ENCODE peak calls at places on chromosomes 16 and 17, in eight cellular contexts. C is A549, X is breast epithelium, A is lower leg skin, B is body of pancreas, I is transverse colon, Y is GM12892, T is stomach. O is an unnamed sample.
A peak's percentile ranks its signal among the peaks of the same experiment; 100 is the strongest.

GRCh38 chr16:73053379-73054130 is 5.6 kb upstream of the ZFHX3 start:
- DNase-seq in C (peak; percentile 94), X (no peak), A (no peak), B (no peak), I (no peak), Y (no peak), T (no peak), O (no peak)

GRCh38 chr16:75081179-75081859 is 35.3 kb downstream of the LDHD start:
- DNase-seq in C (no peak), X (no peak), A (no peak), B (no peak), I (no peak), Y (no peak), T (no peak), O (no peak)

GRCh38 chr17:79890706-79891105 is 51.5 kb upstream of the CBX4 start:
- DNase-seq in C (no peak), X (no peak), A (no peak), B (peak; percentile 28), I (no peak), Y (no peak), T (peak; percentile 43), O (no peak)

GRCh38 chr17:75875182-75875939 is 3.0 kb downstream of the TRIM47 start:
- DNase-seq in C (no peak), X (no peak), A (no peak), B (peak; percentile 55), I (peak; percentile 59), Y (no peak), T (peak; percentile 60), O (no peak)

GRCh38 chr16:82580293-82580900 is 46.4 kb upstream of the CDH13 start:
- DNase-seq in C (peak; percentile 10), X (no peak), A (no peak), B (peak; percentile 19), I (no peak), Y (no peak), T (peak; percentile 35), O (no peak)

GRCh38 chr17:50533185-50533584 is 650 bp downstream of the EPN3 start:
- DNase-seq in C (no peak), X (no peak), A (no peak), B (peak; percentile 44), I (no peak), Y (no peak), T (no peak), O (no peak)

GRCh38 chr17:7997186-7997585 is 5.2 kb upstream of the GUCY2D start:
- DNase-seq in C (peak; percentile 67), X (no peak), A (no peak), B (peak; percentile 76), I (peak; percentile 67), Y (no peak), T (peak; percentile 73), O (peak; percentile 54)

GRCh38 chr17:49190932-49191331 is 19.4 kb downstream of the GNGT2 start:
- DNase-seq in C (no peak), X (no peak), A (no peak), B (no peak), I (no peak), Y (no peak), T (no peak), O (no peak)

GRCh38 chr17:41813039-41813680 is 356 bp downstream of the FKBP10 start:
- DNase-seq in C (no peak), X (no peak), A (no peak), B (no peak), I (no peak), Y (no peak), T (no peak), O (no peak)

GRCh38 chr17:10549108-10549842 is at the start of gene MYH2:
- DNase-seq in C (no peak), X (no peak), A (no peak), B (no peak), I (no peak), Y (no peak), T (no peak), O (no peak)

DNA sequence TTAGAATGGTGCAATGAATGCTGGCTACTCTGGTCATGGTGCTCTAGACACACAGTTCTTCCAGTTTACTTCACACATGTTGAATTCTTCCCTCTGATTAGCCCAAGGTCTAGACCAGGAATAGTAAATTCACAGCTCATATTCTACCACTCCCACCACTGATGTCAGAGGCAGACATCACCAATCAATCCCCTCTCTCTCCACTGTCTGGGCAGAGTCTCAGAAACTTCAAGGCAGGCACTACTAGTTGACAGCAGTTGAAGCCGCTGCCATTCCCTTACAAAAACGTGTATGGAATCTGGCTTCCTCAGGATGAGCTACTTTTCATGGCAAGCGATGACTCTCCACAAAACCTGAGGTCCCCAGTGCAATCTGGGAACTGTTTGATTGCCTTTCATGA is 89.8 kb downstream of the FOXL1 start:
- DNase-seq in C (peak; percentile 42), X (no peak), A (no peak), B (no peak), I (no peak), Y (no peak), T (no peak), O (no peak)
- TF ChIP-seq POLR2A in C (no peak), X (no peak), A (no peak), B (no peak), I (no peak), Y (no peak), T (no peak), O (no peak)

GRCh38 chr17:28725166-28725659 is 820 bp downstream of the TLCD1 start:
- DNase-seq in C (peak; percentile 88), X (no peak), A (no peak), B (no peak), I (no peak), Y (no peak), T (no peak), O (no peak)
- TF ChIP-seq POLR2A in C (peak; percentile 56), X (no peak), A (no peak), B (no peak), I (no peak), Y (peak; percentile 86), T (no peak), O (no peak)

GRCh38 chr16:11586856-11587642 is at the start of gene LITAF:
- DNase-seq in C (peak; percentile 55), X (peak; percentile 71), A (no peak), B (peak; percentile 71), I (peak; percentile 76), Y (peak; percentile 82), T (peak; percentile 78), O (peak; percentile 78)
- TF ChIP-seq POLR2A in C (peak; percentile 58), X (no peak), A (no peak), B (peak; percentile 75), I (peak; percentile 52), Y (peak; percentile 77), T (no peak), O (peak; percentile 52)

GRCh38 chr17:35046740-35047283 is 16.7 kb downstream of the RFFL start:
- DNase-seq in C (no peak), X (no peak), A (no peak), B (no peak), I (no peak), Y (no peak), T (no peak), O (peak; percentile 66)
- TF ChIP-seq POLR2A in C (no peak), X (no peak), A (no peak), B (no peak), I (peak; percentile 14), Y (peak; percentile 72), T (no peak), O (no peak)